ENCODE peak calls at places on chromosomes 13 and 19, in four cellular contexts. Z, X, V and I are unnamed samples.
A peak's percentile ranks its signal among the peaks of the same experiment; 100 is the strongest.

GRCh38 chr19:32458500-32459123 is 53.0 kb downstream of the DPY19L3 start:
- DNase-seq in Z (no peak), X (no peak), V (peak; percentile 2), I (no peak)

GRCh38 chr19:32878988-32879387 is 9.4 kb upstream of the SLC7A9 start:
- DNase-seq in Z (no peak), X (no peak), V (no peak), I (no peak)

GRCh38 chr13:27004866-27005265 is 166.7 kb downstream of the USP12 start:
- DNase-seq in Z (no peak), X (no peak), V (no peak), I (no peak)

GRCh38 chr19:49843265-49843664 is 7.7 kb upstream of the PTOV1 start:
- DNase-seq in Z (no peak), X (no peak), V (no peak), I (no peak)

GRCh38 chr13:113883314-113883811 is 19.5 kb upstream of the GAS6 start:
- DNase-seq in Z (no peak), X (no peak), V (no peak), I (no peak)

GRCh38 chr13:73844986-73845385 is 289.2 kb downstream of the KLF12 start:
- DNase-seq in Z (no peak), X (no peak), V (peak; percentile 13), I (no peak)

GRCh38 chr19:53982056-53982455 is 9.4 kb upstream of the CACNG6 start:
- DNase-seq in Z (no peak), X (no peak), V (peak; percentile 40), I (no peak)

GRCh38 chr13:44921931-44922758 is 67.1 kb downstream of the NUFIP1 start:
- DNase-seq in Z (peak; percentile 81), X (peak; percentile 44), V (peak; percentile 95), I (no peak)

GRCh38 chr19:31066385-31066784 is 282.9 kb downstream of the TSHZ3 start:
- DNase-seq in Z (no peak), X (peak; percentile 38), V (peak; percentile 76), I (no peak)

GRCh38 chr13:74229242-74229641 is 95.0 kb upstream of the KLF12 start:
- DNase-seq in Z (no peak), X (no peak), V (no peak), I (no peak)

GRCh38 chr19:33445752-33446070 is 72.2 kb downstream of the CEBPG start:
- DNase-seq in Z (no peak), X (no peak), V (no peak), I (no peak)

GRCh38 chr13:114136576-114136975 is 4.2 kb upstream of the RASA3 start:
- DNase-seq in Z (no peak), X (no peak), V (no peak), I (no peak)

GRCh38 chr19:35470128-35470527 is 20.1 kb downstream of the KRTDAP start:
- DNase-seq in Z (no peak), X (no peak), V (no peak), I (no peak)

GRCh38 chr13:86298741-86299140 is 499.5 kb upstream of the SLITRK6 start:
- DNase-seq in Z (no peak), X (no peak), V (no peak), I (no peak)

GRCh38 chr19:1942934-1943555 is 2.1 kb downstream of the CSNK1G2 start:
- DNase-seq in Z (no peak), X (no peak), V (peak; percentile 29), I (no peak)

GRCh38 chr13:26155568-26155967 is 66.5 kb downstream of the RNF6 start:
- DNase-seq in Z (no peak), X (no peak), V (no peak), I (no peak)

GRCh38 chr19:19823916-19824315 is 2.4 kb upstream of the ZNF506 start:
- DNase-seq in Z (no peak), X (no peak), V (no peak), I (no peak)

GRCh38 chr13:70432276-70432805 is 324.1 kb upstream of the KLHL1 start:
- DNase-seq in Z (no peak), X (no peak), V (no peak), I (no peak)

GRCh38 chr19:16037424-16038195 is 38.7 kb upstream of the TPM4 start:
- DNase-seq in Z (no peak), X (no peak), V (no peak), I (no peak)

GRCh38 chr19:7912697-7913564 is 1.7 kb upstream of the TGFBR3L start:
- DNase-seq in Z (no peak), X (no peak), V (no peak), I (no peak)

DNA sequence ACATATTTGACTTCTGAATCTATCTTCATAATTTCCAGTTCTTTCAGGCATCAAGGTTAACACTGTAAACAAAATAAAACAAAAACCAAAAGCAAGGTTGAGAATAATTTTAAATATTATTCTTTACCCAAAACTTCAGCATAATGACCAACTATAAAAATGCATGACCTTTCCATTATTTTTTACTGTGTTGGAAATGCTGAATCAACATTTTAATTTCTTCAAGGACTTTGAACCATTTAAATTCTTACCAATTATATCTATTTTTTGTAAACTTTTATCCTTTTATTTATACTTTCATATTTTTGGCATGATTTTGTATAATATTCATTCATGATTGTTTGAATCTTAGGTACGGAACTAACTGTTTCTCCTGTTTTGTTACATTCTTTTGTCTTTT is 6.9 kb downstream of the ZNF585A start:
- DNase-seq in Z (no peak), X (no peak), V (no peak), I (no peak)
- H3K9me3 ChIP-seq in Z (peaks cover 58% of the 10 kb centered on the region), X (no peaks in the 10 kb centered on the region), V (no peaks in the 10 kb centered on the region), I (peaks cover 9% of the 10 kb centered on the region)

GRCh38 chr13:34344761-34345600 is 527.0 kb downstream of the RFC3 start:
- DNase-seq in Z (no peak), X (no peak), V (no peak), I (no peak)

GRCh38 chr13:34345601-34345939 is 527.6 kb downstream of the RFC3 start:
- DNase-seq in Z (no peak), X (no peak), V (no peak), I (no peak)

GRCh38 chr13:34346626-34347025 is 528.7 kb downstream of the RFC3 start:
- DNase-seq in Z (no peak), X (no peak), V (peak; percentile 56), I (no peak)

GRCh38 chr13:34340534-34340933 is 522.6 kb downstream of the RFC3 start:
- DNase-seq in Z (no peak), X (peak; percentile 55), V (peak; percentile 71), I (no peak)

DNA sequence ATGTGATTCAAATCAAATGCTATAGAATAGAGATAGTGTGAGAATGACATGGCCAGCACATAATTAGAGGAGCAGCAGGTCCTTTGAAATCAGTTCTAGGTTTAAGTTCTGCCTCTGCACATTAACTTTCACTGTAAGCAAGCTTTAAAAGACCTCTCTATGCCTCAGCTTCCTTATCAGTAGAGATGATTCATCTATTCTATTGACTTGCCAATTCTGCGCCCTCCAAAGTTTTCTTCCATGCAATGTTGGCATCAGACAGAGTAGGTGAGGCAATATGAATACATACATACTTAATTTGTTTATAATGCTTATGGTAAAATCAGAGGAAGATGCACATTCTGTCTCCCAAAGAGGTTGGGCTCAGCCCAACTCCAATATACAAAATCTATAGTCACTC is 525.5 kb downstream of the RFC3 start:
- DNase-seq in Z (no peak), X (no peak), V (no peak), I (no peak)
- H3K4me1 ChIP-seq in Z (peaks cover 7% of the 10 kb centered on the region), X (peaks cover 9% of the 10 kb centered on the region), V (peaks cover 15% of the 10 kb centered on the region), I (no peaks in the 10 kb centered on the region)

DNA sequence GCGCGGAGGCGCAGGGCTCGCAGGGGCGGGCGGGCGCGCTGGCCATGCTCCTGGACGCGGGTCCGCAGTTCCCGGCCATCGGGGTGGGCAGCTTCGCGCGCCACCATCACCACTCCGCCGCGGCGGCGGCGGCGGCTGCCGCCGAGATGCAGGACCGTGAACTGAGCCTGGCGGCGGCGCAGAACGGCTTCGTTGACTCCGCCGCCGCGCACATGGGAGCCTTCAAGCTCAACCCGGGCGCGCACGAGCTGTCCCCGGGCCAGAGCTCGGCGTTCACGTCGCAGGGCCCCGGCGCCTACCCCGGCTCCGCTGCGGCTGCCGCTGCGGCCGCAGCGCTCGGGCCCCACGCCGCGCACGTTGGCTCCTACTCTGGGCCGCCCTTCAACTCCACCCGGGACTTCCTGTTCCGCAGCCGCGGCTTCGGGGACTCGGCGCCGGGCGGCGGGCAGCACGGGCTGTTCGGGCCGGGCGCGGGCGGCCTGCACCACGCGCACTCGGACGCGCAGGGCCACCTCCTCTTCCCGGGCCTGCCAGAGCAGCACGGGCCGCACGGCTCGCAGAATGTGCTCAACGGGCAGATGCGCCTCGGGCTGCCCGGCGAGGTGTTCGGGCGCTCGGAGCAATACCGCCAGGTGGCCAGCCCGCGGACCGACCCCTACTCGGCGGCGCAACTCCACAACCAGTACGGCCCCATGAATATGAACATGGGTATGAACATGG is 597 bp downstream of the ZIC2 start:
- DNase-seq in Z (no peak), X (no peak), V (peak; percentile 52), I (no peak)
- TF ChIP-seq EZH2 in Z (no peak), X (no peak), V (peak; percentile 41), I (no peak)

DNA sequence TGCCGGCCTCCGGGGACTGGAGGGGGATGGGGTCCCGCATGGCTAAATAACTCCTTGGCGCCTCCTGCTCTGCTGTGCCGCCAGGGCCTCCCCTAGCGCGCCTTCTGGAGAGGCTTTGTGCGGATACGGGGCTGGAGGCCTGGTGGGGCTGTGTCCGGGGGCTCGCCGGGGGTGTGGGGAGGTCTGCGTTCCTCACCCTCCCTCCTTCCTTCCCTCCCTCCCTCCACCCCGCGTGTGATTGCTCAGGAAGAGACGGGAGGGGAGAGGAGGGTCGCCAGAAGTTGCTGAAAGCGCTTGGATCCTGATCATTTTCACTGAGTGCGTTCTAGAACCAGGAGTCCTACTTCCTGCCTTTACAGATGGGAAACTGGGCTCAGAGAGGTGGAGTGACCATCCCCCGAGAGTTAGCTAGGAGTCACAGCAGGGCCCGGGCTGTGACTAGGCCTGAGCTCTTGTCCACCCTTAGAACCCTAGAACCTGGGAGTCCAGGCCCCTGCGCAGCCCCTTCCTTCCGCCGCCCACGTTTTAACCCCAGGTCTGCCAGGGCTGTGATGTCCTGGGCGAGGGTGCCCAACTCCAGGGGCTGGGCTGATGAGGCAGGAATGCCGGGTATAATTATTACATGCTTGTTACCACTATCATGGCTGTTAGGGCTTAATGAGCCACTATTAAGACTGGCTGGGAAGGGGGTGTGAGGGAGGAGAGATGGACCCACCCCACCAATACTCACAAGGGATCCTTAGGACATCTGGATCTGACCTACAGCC is 782 bp upstream of the JUND start:
- DNase-seq in Z (peak; percentile 60), X (no peak), V (peak; percentile 83), I (no peak)
- H3K9me3 ChIP-seq in Z (no peaks in the 10 kb centered on the region), X (no peaks in the 10 kb centered on the region), V (no peaks in the 10 kb centered on the region), I (no peaks in the 10 kb centered on the region)

GRCh38 chr19:39127812-39128510 is 2.4 kb downstream of the PAK4 start:
- DNase-seq in Z (no peak), X (no peak), V (peak; percentile 42), I (no peak)
- H3K4me1 ChIP-seq in Z (peaks cover 51% of the 10 kb centered on the region), X (peaks cover 16% of the 10 kb centered on the region), V (peaks cover 6% of the 10 kb centered on the region), I (peaks cover 25% of the 10 kb centered on the region)

GRCh38 chr19:17794731-17795494 is at the start of gene B3GNT3:
- DNase-seq in Z (peak; percentile 46), X (no peak), V (peak; percentile 37), I (no peak)
- TF ChIP-seq EZH2 in Z (no peak), X (no peak), V (peak; percentile 80), I (no peak)

DNA sequence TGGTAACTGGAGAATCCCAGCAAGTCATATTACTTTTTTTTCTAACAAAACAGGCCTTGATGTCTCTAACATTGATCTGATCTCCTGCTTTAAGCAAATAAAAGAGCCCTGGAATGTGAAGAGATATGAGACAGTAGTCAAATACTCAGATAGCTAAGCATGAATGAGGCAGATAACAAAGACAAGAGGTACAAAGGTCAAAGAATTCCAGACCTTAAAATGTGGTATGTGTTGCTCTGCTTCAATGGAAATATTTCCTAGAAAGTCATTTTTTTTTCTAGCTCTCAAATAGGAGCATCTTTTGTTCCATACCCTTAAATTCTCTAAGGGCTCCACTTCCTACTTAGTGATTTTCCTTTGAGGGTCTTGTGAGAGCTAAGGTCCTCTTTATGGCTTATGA is 54.6 kb downstream of the ZNF254 start:
- DNase-seq in Z (peak; percentile 95), X (no peak), V (no peak), I (no peak)
- H3K9me3 ChIP-seq in Z (peaks cover 67% of the 10 kb centered on the region), X (peaks cover 6% of the 10 kb centered on the region), V (peaks cover 6% of the 10 kb centered on the region), I (peaks cover 47% of the 10 kb centered on the region)

GRCh38 chr19:45515081-45515624 is 7.9 kb downstream of the VASP start:
- DNase-seq in Z (peak; percentile 54), X (no peak), V (no peak), I (no peak)
- H3K4me1 ChIP-seq in Z (peaks cover 83% of the 10 kb centered on the region), X (peaks cover 30% of the 10 kb centered on the region), V (no peaks in the 10 kb centered on the region), I (no peaks in the 10 kb centered on the region)